ENCODE peak calls at places on chromosomes 6 and 20, in five cellular contexts. One of them, this sample, is unnamed.

GRCh38 chr6:32047084-32047478 is 8.9 kb downstream of the CYP21A2 start:
- DNase-seq in IMR-90: peak
- DNase-seq in HepG2: peak
- DNase-seq in K562: peak
- DNase-seq in SK-N-SH: no peak
- DNase-seq in this sample: no peak

GRCh38 chr6:138486249-138487121 is 12.8 kb downstream of the NHSL1 start:
- DNase-seq in IMR-90: no peak
- DNase-seq in HepG2: peak
- DNase-seq in K562: no peak
- DNase-seq in SK-N-SH: no peak
- DNase-seq in this sample: no peak

GRCh38 chr6:133306876-133307275 is 65.7 kb downstream of the EYA4 start:
- DNase-seq in IMR-90: no peak
- DNase-seq in HepG2: no peak
- DNase-seq in K562: no peak
- DNase-seq in SK-N-SH: no peak
- DNase-seq in this sample: no peak

GRCh38 chr20:20466341-20466879 is 98.5 kb downstream of the INSM1 start:
- DNase-seq in IMR-90: peak
- DNase-seq in HepG2: no peak
- DNase-seq in K562: no peak
- DNase-seq in SK-N-SH: no peak
- DNase-seq in this sample: peak

GRCh38 chr20:63567382-63568169 is 6.5 kb downstream of the HELZ2 start:
- DNase-seq in IMR-90: no peak
- DNase-seq in HepG2: no peak
- DNase-seq in K562: no peak
- DNase-seq in SK-N-SH: no peak
- DNase-seq in this sample: peak

GRCh38 chr6:136317023-136317649 is 27.5 kb upstream of the BCLAF1 start:
- DNase-seq in IMR-90: peak
- DNase-seq in HepG2: peak
- DNase-seq in K562: peak
- DNase-seq in SK-N-SH: peak
- DNase-seq in this sample: peak

GRCh38 chr20:32589256-32589655 is 4.1 kb upstream of the NOL4L start:
- DNase-seq in IMR-90: peak
- DNase-seq in HepG2: no peak
- DNase-seq in K562: no peak
- DNase-seq in SK-N-SH: no peak
- DNase-seq in this sample: no peak

GRCh38 chr6:32622545-32623401 is 14.4 kb upstream of the HLA-DQA1 start:
- DNase-seq in IMR-90: peak
- DNase-seq in HepG2: peak
- DNase-seq in K562: peak
- DNase-seq in SK-N-SH: peak
- DNase-seq in this sample: peak

GRCh38 chr6:11876934-11877433 is 98.4 kb upstream of the ADTRP start:
- DNase-seq in IMR-90: no peak
- DNase-seq in HepG2: no peak
- DNase-seq in K562: no peak
- DNase-seq in SK-N-SH: no peak
- DNase-seq in this sample: peak

GRCh38 chr20:57753332-57754164 is 43.7 kb upstream of the PMEPA1 start:
- DNase-seq in IMR-90: no peak
- DNase-seq in HepG2: no peak
- DNase-seq in K562: no peak
- DNase-seq in SK-N-SH: no peak
- DNase-seq in this sample: no peak

GRCh38 chr6:37074053-37074827 is 68.8 kb downstream of the FGD2 start:
- DNase-seq in IMR-90: peak
- DNase-seq in HepG2: no peak
- DNase-seq in K562: no peak
- DNase-seq in SK-N-SH: no peak
- DNase-seq in this sample: no peak

GRCh38 chr6:163554663-163555062 is 140.1 kb downstream of the QKI start:
- DNase-seq in IMR-90: peak
- DNase-seq in HepG2: peak
- DNase-seq in K562: peak
- DNase-seq in SK-N-SH: peak
- DNase-seq in this sample: no peak
- TF ChIP-seq MXI1 in IMR-90: no peak
- TF ChIP-seq MXI1 in HepG2: no peak
- TF ChIP-seq MXI1 in K562: no peak
- TF ChIP-seq MXI1 in SK-N-SH: no peak
- TF ChIP-seq MXI1 in this sample: no peak

DNA sequence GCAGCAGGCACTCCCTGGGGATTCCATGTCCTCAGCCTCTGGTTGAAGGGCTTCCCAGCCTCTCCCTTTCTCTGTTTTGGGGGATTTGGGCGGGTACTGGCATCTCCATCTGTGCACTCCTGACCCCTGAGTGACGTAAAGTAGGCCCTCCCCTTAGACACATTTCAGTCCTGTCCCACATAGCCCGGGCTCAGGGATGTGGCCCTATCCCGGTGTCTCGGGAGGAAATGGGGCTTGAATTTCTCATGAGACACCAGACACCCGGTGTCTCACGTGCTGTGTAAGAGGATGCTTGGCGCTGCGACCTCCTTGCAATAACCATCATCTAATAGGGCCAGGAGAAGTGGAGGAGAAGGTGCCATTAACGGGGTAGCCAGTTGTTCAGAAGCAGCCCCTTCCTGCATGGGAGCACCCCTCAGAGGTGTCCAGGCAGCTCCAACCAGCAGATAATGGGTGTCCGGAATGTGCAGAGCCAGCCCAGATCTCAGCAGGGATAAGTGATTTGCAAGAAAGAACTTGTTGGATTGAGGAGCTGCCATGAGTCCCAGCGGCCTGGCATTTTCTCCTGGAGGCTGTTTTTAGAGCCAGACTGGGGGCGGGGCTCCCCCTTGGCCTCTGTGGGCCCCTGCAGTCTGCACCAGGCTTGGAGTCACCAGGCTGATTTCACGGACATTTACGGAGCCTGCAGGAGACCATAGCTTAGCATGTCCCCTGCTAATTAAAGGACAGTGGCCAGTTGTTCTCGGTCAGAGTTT is 372.0 kb downstream of the PREX1 start:
- DNase-seq in IMR-90: no peak
- DNase-seq in HepG2: no peak
- DNase-seq in K562: no peak
- DNase-seq in SK-N-SH: no peak
- DNase-seq in this sample: no peak
- TF ChIP-seq MXI1 in IMR-90: no peak
- TF ChIP-seq MXI1 in HepG2: no peak
- TF ChIP-seq MXI1 in K562: no peak
- TF ChIP-seq MXI1 in SK-N-SH: no peak
- TF ChIP-seq MXI1 in this sample: no peak

DNA sequence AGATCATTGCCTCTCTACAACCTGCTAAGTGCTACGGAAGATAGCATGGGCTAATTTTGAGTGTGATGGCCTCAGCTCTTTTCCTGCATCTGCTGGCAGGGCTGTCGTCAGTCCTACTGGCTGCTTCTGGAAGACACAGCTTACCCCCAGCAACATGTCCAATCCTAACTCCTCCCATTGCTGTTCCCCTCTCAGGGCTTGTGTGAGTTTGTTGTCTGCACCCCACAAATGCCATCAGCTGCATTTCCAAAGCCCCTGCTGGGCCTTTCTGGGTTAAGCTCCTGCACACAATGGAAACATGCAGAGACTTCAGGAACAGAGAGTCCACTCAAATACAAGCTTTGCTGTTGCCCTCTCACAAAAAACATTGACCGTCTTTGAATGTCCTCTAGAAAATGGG is 84.7 kb downstream of the RNF182 start:
- DNase-seq in IMR-90: no peak
- DNase-seq in HepG2: no peak
- DNase-seq in K562: no peak
- DNase-seq in SK-N-SH: no peak
- DNase-seq in this sample: no peak
- TF ChIP-seq MXI1 in IMR-90: no peak
- TF ChIP-seq MXI1 in HepG2: no peak
- TF ChIP-seq MXI1 in K562: no peak
- TF ChIP-seq MXI1 in SK-N-SH: no peak
- TF ChIP-seq MXI1 in this sample: no peak

DNA sequence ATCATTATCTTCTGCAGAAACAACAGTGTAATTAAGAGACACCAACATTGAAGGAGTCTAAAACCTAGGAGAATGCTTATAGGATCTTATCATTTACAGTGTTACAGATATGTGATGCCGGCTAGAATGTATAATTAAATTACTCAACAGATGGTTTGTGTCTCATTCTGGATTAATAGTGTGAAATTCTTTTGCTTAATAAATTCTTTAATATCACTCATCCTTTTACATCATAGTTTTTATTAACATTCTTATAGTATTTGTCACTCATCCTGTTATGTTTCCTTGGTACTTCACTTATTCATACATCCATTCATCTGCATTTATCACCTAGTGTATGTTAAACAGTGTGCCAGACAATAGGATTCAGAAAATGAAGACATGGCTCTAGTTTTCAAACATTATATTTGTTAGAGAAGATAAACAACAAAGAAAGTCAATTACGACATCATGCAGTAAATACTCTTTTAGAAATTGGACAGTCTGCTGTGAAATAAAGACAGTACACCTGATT is 468.7 kb downstream of the FRK start:
- DNase-seq in IMR-90: peak
- DNase-seq in HepG2: no peak
- DNase-seq in K562: no peak
- DNase-seq in SK-N-SH: no peak
- DNase-seq in this sample: no peak
- TF ChIP-seq MXI1 in IMR-90: no peak
- TF ChIP-seq MXI1 in HepG2: no peak
- TF ChIP-seq MXI1 in K562: no peak
- TF ChIP-seq MXI1 in SK-N-SH: no peak
- TF ChIP-seq MXI1 in this sample: no peak

GRCh38 chr6:107822154-107823046 is 1.7 kb downstream of the SCML4 start:
- DNase-seq in IMR-90: no peak
- DNase-seq in HepG2: no peak
- DNase-seq in K562: no peak
- DNase-seq in SK-N-SH: no peak
- DNase-seq in this sample: peak
- TF ChIP-seq MXI1 in IMR-90: no peak
- TF ChIP-seq MXI1 in HepG2: no peak
- TF ChIP-seq MXI1 in K562: no peak
- TF ChIP-seq MXI1 in SK-N-SH: no peak
- TF ChIP-seq MXI1 in this sample: no peak

GRCh38 chr6:127403636-127404035 is 55.6 kb downstream of the KIAA0408 start:
- DNase-seq in IMR-90: no peak
- DNase-seq in HepG2: no peak
- DNase-seq in K562: no peak
- DNase-seq in SK-N-SH: no peak
- DNase-seq in this sample: peak
- TF ChIP-seq MXI1 in IMR-90: no peak
- TF ChIP-seq MXI1 in HepG2: no peak
- TF ChIP-seq MXI1 in K562: no peak
- TF ChIP-seq MXI1 in SK-N-SH: no peak
- TF ChIP-seq MXI1 in this sample: no peak

DNA sequence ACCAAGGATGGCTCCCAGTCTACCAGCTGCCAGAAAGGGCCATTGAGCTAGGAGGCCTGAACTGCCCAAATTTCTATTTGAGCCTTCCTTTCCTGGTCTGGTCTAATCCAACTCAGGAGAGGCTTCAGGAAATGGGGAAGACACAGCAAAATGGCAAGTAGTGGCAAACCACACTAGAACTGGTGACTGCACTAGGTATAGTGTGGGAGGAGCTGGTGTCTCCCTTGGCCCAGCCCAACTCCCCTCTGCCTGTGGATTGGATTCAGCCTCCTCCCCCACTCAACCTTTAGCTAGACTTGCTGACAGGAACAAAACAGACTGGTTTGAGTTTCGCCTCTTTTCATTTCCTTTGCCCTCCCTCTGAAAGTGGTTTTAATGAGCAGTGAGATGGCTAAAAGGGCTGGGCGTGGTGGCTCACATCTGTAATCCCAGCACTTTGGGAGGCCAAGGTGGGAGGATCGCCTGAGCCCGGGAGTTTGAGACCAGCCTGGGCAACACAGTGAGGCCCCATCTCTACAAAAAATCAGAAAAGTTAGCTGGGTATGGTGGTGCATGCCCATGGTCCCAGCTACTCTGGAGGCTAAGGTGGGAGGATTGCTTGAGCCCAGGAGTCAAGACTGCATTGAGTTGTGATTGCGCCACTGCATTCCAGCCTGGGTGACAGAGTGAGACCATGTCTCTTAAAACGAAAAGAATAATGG is 17.5 kb downstream of the MRPS18A start:
- DNase-seq in IMR-90: no peak
- DNase-seq in HepG2: no peak
- DNase-seq in K562: peak
- DNase-seq in SK-N-SH: no peak
- DNase-seq in this sample: no peak
- TF ChIP-seq MXI1 in IMR-90: no peak
- TF ChIP-seq MXI1 in HepG2: no peak
- TF ChIP-seq MXI1 in K562: no peak
- TF ChIP-seq MXI1 in SK-N-SH: no peak
- TF ChIP-seq MXI1 in this sample: no peak

GRCh38 chr6:111423960-111424846 is 58.8 kb downstream of the REV3L start:
- DNase-seq in IMR-90: peak
- DNase-seq in HepG2: no peak
- DNase-seq in K562: peak
- DNase-seq in SK-N-SH: peak
- DNase-seq in this sample: no peak
- TF ChIP-seq MXI1 in IMR-90: no peak
- TF ChIP-seq MXI1 in HepG2: no peak
- TF ChIP-seq MXI1 in K562: no peak
- TF ChIP-seq MXI1 in SK-N-SH: no peak
- TF ChIP-seq MXI1 in this sample: no peak

This sample was measured in GM12878.